ENCODE peak calls at places on chromosomes 2 and 18, in nine cellular contexts. L is dermis blood vessel endothelial cell; G is fibroblast of lung; J is posterior cingulate gyrus; I is stimulated activated CD4-positive, alpha-beta T cell treated with anti-CD3 and anti-CD28 coated beads, TNF-alpha, amount 100 ng/mL, for 4 hours; H is endothelial cell; S is foreskin melanocyte; R is choroid plexus epithelial cell; M is H4. Q is an unnamed sample.

GRCh38 chr2:156483741-156484173 is 47.6 kb downstream of the GPD2 start:
- DNase-seq in L (no peak), G (peak), J (no peak), I (no peak), H (no peak), S (no peak), R (peak), M (no peak), Q (no peak)

GRCh38 chr2:62441824-62442223 is 64.2 kb downstream of the TMEM17 start:
- DNase-seq in L (no peak), G (no peak), J (no peak), I (no peak), H (no peak), S (no peak), R (peak), M (no peak), Q (no peak)

GRCh38 chr2:8534729-8535397 is 147.0 kb upstream of the ID2 start:
- DNase-seq in L (no peak), G (peak), J (peak), I (no peak), H (no peak), S (no peak), R (peak), M (no peak), Q (peak)

GRCh38 chr18:68833756-68834155 is 35.9 kb downstream of the CCDC102B start:
- DNase-seq in L (no peak), G (no peak), J (no peak), I (no peak), H (no peak), S (no peak), R (no peak), M (no peak), Q (no peak)

GRCh38 chr2:96763511-96764252 is 3.0 kb downstream of the CNNM4 start:
- DNase-seq in L (peak), G (no peak), J (no peak), I (no peak), H (peak), S (no peak), R (no peak), M (no peak), Q (no peak)

GRCh38 chr2:20635698-20636584 is 15.0 kb downstream of the HS1BP3 start:
- DNase-seq in L (peak), G (peak), J (peak), I (no peak), H (peak), S (peak), R (peak), M (peak), Q (peak)

GRCh38 chr2:175015340-175015739 is 10.2 kb upstream of the CHN1 start:
- DNase-seq in L (peak), G (no peak), J (no peak), I (no peak), H (no peak), S (no peak), R (no peak), M (no peak), Q (no peak)

GRCh38 chr18:2050702-2051201 is 520.6 kb downstream of the METTL4 start:
- DNase-seq in L (no peak), G (peak), J (no peak), I (no peak), H (no peak), S (no peak), R (no peak), M (no peak), Q (no peak)

GRCh38 chr2:95384854-95385569 is 17.5 kb upstream of the FAHD2A start:
- DNase-seq in L (no peak), G (no peak), J (no peak), I (no peak), H (no peak), S (no peak), R (no peak), M (no peak), Q (peak)

GRCh38 chr2:133382561-133382960 is 185.7 kb downstream of the NCKAP5 start:
- DNase-seq in L (no peak), G (no peak), J (no peak), I (no peak), H (no peak), S (no peak), R (no peak), M (no peak), Q (no peak)

GRCh38 chr2:164538250-164538866 is 82.9 kb downstream of the GRB14 start:
- DNase-seq in L (peak), G (peak), J (peak), I (no peak), H (no peak), S (peak), R (peak), M (peak), Q (no peak)

GRCh38 chr2:134441153-134441863 is 187.4 kb downstream of the MGAT5 start:
- DNase-seq in L (no peak), G (no peak), J (no peak), I (no peak), H (no peak), S (no peak), R (no peak), M (no peak), Q (no peak)

GRCh38 chr2:205051417-205051816 is 506.1 kb downstream of the PARD3B start:
- DNase-seq in L (no peak), G (no peak), J (no peak), I (no peak), H (no peak), S (no peak), R (peak), M (no peak), Q (no peak)

GRCh38 chr2:62036229-62036628 is 130.8 kb downstream of the COMMD1 start:
- DNase-seq in L (no peak), G (no peak), J (no peak), I (no peak), H (no peak), S (no peak), R (no peak), M (no peak), Q (no peak)

GRCh38 chr2:2655451-2655850 is 324.4 kb upstream of the MYT1L start:
- DNase-seq in L (no peak), G (no peak), J (no peak), I (no peak), H (no peak), S (no peak), R (no peak), M (no peak), Q (no peak)

GRCh38 chr2:124131271-124131670 is 106.2 kb downstream of the CNTNAP5 start:
- DNase-seq in L (no peak), G (no peak), J (no peak), I (no peak), H (no peak), S (no peak), R (no peak), M (no peak), Q (no peak)

GRCh38 chr2:3421053-3421452 is 41.6 kb downstream of the TRAPPC12 start:
- DNase-seq in L (no peak), G (no peak), J (no peak), I (no peak), H (no peak), S (no peak), R (no peak), M (no peak), Q (no peak)

GRCh38 chr2:82735336-82735735 is 1723.7 kb downstream of the SUCLG1 start:
- DNase-seq in L (no peak), G (no peak), J (no peak), I (no peak), H (no peak), S (no peak), R (no peak), M (no peak), Q (no peak)

GRCh38 chr2:68756178-68756577 is 21.6 kb downstream of the ARHGAP25 start:
- DNase-seq in L (peak), G (no peak), J (no peak), I (no peak), H (no peak), S (no peak), R (no peak), M (no peak), Q (no peak)